ENCODE peak calls at places on chromosomes 11 and 22, in four cellular contexts. R is H9, H is neuronal stem cell, L is H1. G is an unnamed sample.
A peak's percentile ranks its signal among the peaks of the same experiment; 100 is the strongest.

GRCh38 chr11:111870887-111871692 is at the start of gene ALG9:
- DNase-seq in R (peak; percentile 81), H (peak; percentile 68), L (peak; percentile 90), G (peak; percentile 89)

GRCh38 chr11:118057424-118058145 is 19.3 kb upstream of the TMPRSS4 start:
- DNase-seq in R (no peak), H (no peak), L (no peak), G (no peak)

GRCh38 chr11:19919050-19919561 is 206.5 kb downstream of the NAV2 start:
- DNase-seq in R (no peak), H (no peak), L (no peak), G (peak; percentile 89)

GRCh38 chr11:61494341-61495038 is 14.1 kb upstream of the LRRC10B start:
- DNase-seq in R (no peak), H (no peak), L (no peak), G (no peak)

GRCh38 chr11:133905677-133906156 is 51.1 kb downstream of the IGSF9B start:
- DNase-seq in R (no peak), H (no peak), L (no peak), G (no peak)

GRCh38 chr11:113839842-113840241 is 35.5 kb downstream of the USP28 start:
- DNase-seq in R (no peak), H (no peak), L (no peak), G (no peak)

GRCh38 chr11:75280770-75281468 is 40.3 kb downstream of the TPBGL start:
- DNase-seq in R (no peak), H (no peak), L (no peak), G (no peak)

GRCh38 chr11:6357222-6357621 is 33.1 kb upstream of the SMPD1 start:
- DNase-seq in R (no peak), H (no peak), L (no peak), G (peak; percentile 87)

GRCh38 chr11:35404397-35404775 is 15.0 kb downstream of the SLC1A2 start:
- DNase-seq in R (peak; percentile 79), H (no peak), L (peak; percentile 79), G (peak; percentile 53)

GRCh38 chr22:48238966-48239365 is 1476.5 kb downstream of the TBC1D22A start:
- DNase-seq in R (no peak), H (no peak), L (no peak), G (no peak)

GRCh38 chr11:27622541-27623300 is 77.5 kb downstream of the BDNF start:
- DNase-seq in R (no peak), H (no peak), L (no peak), G (no peak)

GRCh38 chr11:27468643-27469332 is 3.8 kb downstream of the LGR4 start:
- DNase-seq in R (no peak), H (no peak), L (no peak), G (peak; percentile 75)

GRCh38 chr11:4664791-4665190 is 21.0 kb downstream of the OR51E1 start:
- DNase-seq in R (no peak), H (no peak), L (no peak), G (no peak)

GRCh38 chr11:2762451-2762850 is 62.7 kb upstream of the KCNQ1OT1 start:
- DNase-seq in R (no peak), H (no peak), L (peak; percentile 33), G (no peak)

GRCh38 chr11:27839226-27839913 is 139.1 kb upstream of the BDNF start:
- DNase-seq in R (no peak), H (no peak), L (no peak), G (peak; percentile 17)

GRCh38 chr11:70650075-70650909 is 252.0 kb downstream of the CTTN start:
- DNase-seq in R (peak; percentile 83), H (peak; percentile 88), L (peak; percentile 90), G (peak; percentile 75)

GRCh38 chr11:129425214-129425613 is 49.6 kb downstream of the BARX2 start:
- DNase-seq in R (no peak), H (no peak), L (no peak), G (no peak)

GRCh38 chr22:33652596-33652995 is 267.7 kb downstream of the LARGE1 start:
- DNase-seq in R (no peak), H (no peak), L (no peak), G (peak; percentile 52)

GRCh38 chr11:103681855-103682254 is 354.6 kb upstream of the DDI1 start:
- DNase-seq in R (no peak), H (no peak), L (no peak), G (no peak)
- H2BK12ac ChIP-seq in R (no peak overlapping the region), H (no peak overlapping the region), L (peak overlapping the region; percentile 41), G (no peak overlapping the region)

GRCh38 chr11:72138821-72139390 is 3.4 kb downstream of the FOLR3 start:
- DNase-seq in R (no peak), H (no peak), L (no peak), G (no peak)
- H2BK120ac ChIP-seq in R (no peak overlapping the region), H (no peak overlapping the region), L (no peak overlapping the region), G (no peak overlapping the region)

GRCh38 chr11:86484795-86485166 is 110.1 kb downstream of the CCDC81 start:
- DNase-seq in R (no peak), H (no peak), L (no peak), G (peak; percentile 69)
- H2BK12ac ChIP-seq in R (no peak overlapping the region), H (no peak overlapping the region), L (no peak overlapping the region), G (no peak overlapping the region)

GRCh38 chr22:37192232-37192631 is 4.2 kb upstream of the C1QTNF6 start:
- DNase-seq in R (no peak), H (no peak), L (no peak), G (no peak)

GRCh38 chr22:37190262-37190780 is 2.3 kb upstream of the C1QTNF6 start:
- DNase-seq in R (no peak), H (no peak), L (no peak), G (peak; percentile 22)

GRCh38 chr22:37194750-37195149 is 6.7 kb upstream of the C1QTNF6 start:
- DNase-seq in R (no peak), H (no peak), L (no peak), G (no peak)

GRCh38 chr22:37193629-37194191 is 5.7 kb upstream of the C1QTNF6 start:
- DNase-seq in R (no peak), H (no peak), L (no peak), G (peak; percentile 71)

GRCh38 chr22:37192741-37193140 is 4.7 kb upstream of the C1QTNF6 start:
- DNase-seq in R (no peak), H (no peak), L (no peak), G (no peak)
- H2BK120ac ChIP-seq in R (no peak overlapping the region), H (no peak overlapping the region), L (no peak overlapping the region), G (no peak overlapping the region)